ENCODE peak calls at places on chromosomes 16 and 17, in seven cellular contexts. One of them, this sample, is unnamed.

GRCh38 chr16:29198731-29199521 is 207.6 kb downstream of the NPIPB11 start:
- DNase-seq in activated T-helper 1 cell treated with anti-CD3 and anti-CD28 coated beads, Interleukin-12 subunit alpha, Interleukin-12 subunit beta, Interleukin-2, Interleukin-4 antibody, amounts not matched to agents 30 ng/mL and 10 ng/mL and 1 ng/mL, durations not matched to agents 14 hours and 24 hours and 36 hours: no peak
- DNase-seq in fibroblast of gingiva: no peak
- DNase-seq in stomach: no peak
- DNase-seq in naive thymus-derived CD8-positive, alpha-beta T cell: no peak
- DNase-seq in skeletal muscle cell: no peak
- DNase-seq in fibroblast of the aortic adventitia: peak; percentile 63
- DNase-seq in this sample: no peak

GRCh38 chr17:19714542-19715411 is 1.6 kb downstream of the SLC47A2 start:
- DNase-seq in activated T-helper 1 cell treated with anti-CD3 and anti-CD28 coated beads, Interleukin-12 subunit alpha, Interleukin-12 subunit beta, Interleukin-2, Interleukin-4 antibody, amounts not matched to agents 30 ng/mL and 10 ng/mL and 1 ng/mL, durations not matched to agents 14 hours and 24 hours and 36 hours: no peak
- DNase-seq in fibroblast of gingiva: no peak
- DNase-seq in stomach: no peak
- DNase-seq in naive thymus-derived CD8-positive, alpha-beta T cell: no peak
- DNase-seq in skeletal muscle cell: no peak
- DNase-seq in fibroblast of the aortic adventitia: no peak
- DNase-seq in this sample: no peak

GRCh38 chr16:70740919-70741778 is 55.3 kb upstream of the MTSS2 start:
- DNase-seq in activated T-helper 1 cell treated with anti-CD3 and anti-CD28 coated beads, Interleukin-12 subunit alpha, Interleukin-12 subunit beta, Interleukin-2, Interleukin-4 antibody, amounts not matched to agents 30 ng/mL and 10 ng/mL and 1 ng/mL, durations not matched to agents 14 hours and 24 hours and 36 hours: no peak
- DNase-seq in fibroblast of gingiva: peak; percentile 94
- DNase-seq in stomach: no peak
- DNase-seq in naive thymus-derived CD8-positive, alpha-beta T cell: peak; percentile 27
- DNase-seq in skeletal muscle cell: no peak
- DNase-seq in fibroblast of the aortic adventitia: no peak
- DNase-seq in this sample: no peak

GRCh38 chr17:66612993-66613392 is 221.9 kb upstream of the CACNG5 start:
- DNase-seq in activated T-helper 1 cell treated with anti-CD3 and anti-CD28 coated beads, Interleukin-12 subunit alpha, Interleukin-12 subunit beta, Interleukin-2, Interleukin-4 antibody, amounts not matched to agents 30 ng/mL and 10 ng/mL and 1 ng/mL, durations not matched to agents 14 hours and 24 hours and 36 hours: no peak
- DNase-seq in fibroblast of gingiva: no peak
- DNase-seq in stomach: no peak
- DNase-seq in naive thymus-derived CD8-positive, alpha-beta T cell: no peak
- DNase-seq in skeletal muscle cell: no peak
- DNase-seq in fibroblast of the aortic adventitia: no peak
- DNase-seq in this sample: no peak

GRCh38 chr16:89395150-89396142 is 94.9 kb downstream of the ANKRD11 start:
- DNase-seq in activated T-helper 1 cell treated with anti-CD3 and anti-CD28 coated beads, Interleukin-12 subunit alpha, Interleukin-12 subunit beta, Interleukin-2, Interleukin-4 antibody, amounts not matched to agents 30 ng/mL and 10 ng/mL and 1 ng/mL, durations not matched to agents 14 hours and 24 hours and 36 hours: no peak
- DNase-seq in fibroblast of gingiva: peak; percentile 97
- DNase-seq in stomach: peak; percentile 92
- DNase-seq in naive thymus-derived CD8-positive, alpha-beta T cell: no peak
- DNase-seq in skeletal muscle cell: peak; percentile 95
- DNase-seq in fibroblast of the aortic adventitia: peak; percentile 99
- DNase-seq in this sample: peak; percentile 93

GRCh38 chr17:1511756-1512321 is 4.6 kb downstream of the INPP5K start:
- DNase-seq in activated T-helper 1 cell treated with anti-CD3 and anti-CD28 coated beads, Interleukin-12 subunit alpha, Interleukin-12 subunit beta, Interleukin-2, Interleukin-4 antibody, amounts not matched to agents 30 ng/mL and 10 ng/mL and 1 ng/mL, durations not matched to agents 14 hours and 24 hours and 36 hours: no peak
- DNase-seq in fibroblast of gingiva: peak; percentile 79
- DNase-seq in stomach: peak; percentile 60
- DNase-seq in naive thymus-derived CD8-positive, alpha-beta T cell: no peak
- DNase-seq in skeletal muscle cell: no peak
- DNase-seq in fibroblast of the aortic adventitia: peak; percentile 76
- DNase-seq in this sample: no peak

GRCh38 chr17:80475949-80476876 is at the start of gene NPTX1:
- DNase-seq in activated T-helper 1 cell treated with anti-CD3 and anti-CD28 coated beads, Interleukin-12 subunit alpha, Interleukin-12 subunit beta, Interleukin-2, Interleukin-4 antibody, amounts not matched to agents 30 ng/mL and 10 ng/mL and 1 ng/mL, durations not matched to agents 14 hours and 24 hours and 36 hours: no peak
- DNase-seq in fibroblast of gingiva: no peak
- DNase-seq in stomach: no peak
- DNase-seq in naive thymus-derived CD8-positive, alpha-beta T cell: peak; percentile 16
- DNase-seq in skeletal muscle cell: no peak
- DNase-seq in fibroblast of the aortic adventitia: no peak
- DNase-seq in this sample: no peak

GRCh38 chr17:78276499-78276898 is 45.1 kb downstream of the TMEM235 start:
- DNase-seq in activated T-helper 1 cell treated with anti-CD3 and anti-CD28 coated beads, Interleukin-12 subunit alpha, Interleukin-12 subunit beta, Interleukin-2, Interleukin-4 antibody, amounts not matched to agents 30 ng/mL and 10 ng/mL and 1 ng/mL, durations not matched to agents 14 hours and 24 hours and 36 hours: no peak
- DNase-seq in fibroblast of gingiva: no peak
- DNase-seq in stomach: no peak
- DNase-seq in naive thymus-derived CD8-positive, alpha-beta T cell: no peak
- DNase-seq in skeletal muscle cell: no peak
- DNase-seq in fibroblast of the aortic adventitia: no peak
- DNase-seq in this sample: no peak

GRCh38 chr17:80103061-80103481 is 1.7 kb downstream of the GAA start:
- DNase-seq in activated T-helper 1 cell treated with anti-CD3 and anti-CD28 coated beads, Interleukin-12 subunit alpha, Interleukin-12 subunit beta, Interleukin-2, Interleukin-4 antibody, amounts not matched to agents 30 ng/mL and 10 ng/mL and 1 ng/mL, durations not matched to agents 14 hours and 24 hours and 36 hours: no peak
- DNase-seq in fibroblast of gingiva: no peak
- DNase-seq in stomach: no peak
- DNase-seq in naive thymus-derived CD8-positive, alpha-beta T cell: no peak
- DNase-seq in skeletal muscle cell: no peak
- DNase-seq in fibroblast of the aortic adventitia: no peak
- DNase-seq in this sample: no peak

This sample was measured in adrenal gland.